ENCODE peak calls at places on chromosome 1, in seven cellular contexts. L is AG04449, I is GM12865, W is left ventricle myocardium inferior, K is right lobe of liver, N is WERI-Rb-1, V is neural progenitor cell. J is an unnamed sample.

GRCh38 chr1:43708006-43708412 is 673 bp downstream of the ST3GAL3 start:
- DNase-seq in V (no peak), L (no peak), W (no peak), K (no peak), I (no peak), N (no peak), J (no peak)

GRCh38 chr1:153422450-153423068 is 6.2 kb downstream of the S100A7A start:
- DNase-seq in L (no peak), K (peak; percentile 68), N (peak; percentile 6), V (peak; percentile 85), I (peak; percentile 52), W (peak; percentile 67), J (no peak)

GRCh38 chr1:225596152-225596551 is 56.8 kb downstream of the ENAH start:
- DNase-seq in V (no peak), W (no peak), K (no peak), L (no peak), I (no peak), N (no peak), J (no peak)

GRCh38 chr1:24364975-24365678 is 46.0 kb downstream of the GRHL3 start:
- DNase-seq in N (peak; percentile 30), W (no peak), V (no peak), K (no peak), L (no peak), I (peak; percentile 78), J (peak; percentile 63)

GRCh38 chr1:204041803-204042505 is 31.0 kb upstream of the SOX13 start:
- DNase-seq in I (peak; percentile 6), V (no peak), K (no peak), W (no peak), N (no peak), L (no peak), J (no peak)

GRCh38 chr1:154714638-154715037 is 106.7 kb upstream of the ADAR start:
- DNase-seq in N (peak; percentile 44), K (no peak), L (no peak), V (peak; percentile 34), W (no peak), I (no peak), J (peak; percentile 35)

GRCh38 chr1:57770772-57771171 is 346.9 kb upstream of the DAB1 start:
- DNase-seq in W (no peak), V (peak; percentile 41), N (peak; percentile 66), I (peak; percentile 8), L (no peak), K (no peak), J (no peak)

GRCh38 chr1:50416553-50417453 is 6.4 kb downstream of the DMRTA2 start:
- DNase-seq in V (peak; percentile 61), L (no peak), N (no peak), I (no peak), K (no peak), W (no peak), J (no peak)

GRCh38 chr1:55400560-55400959 is 185.4 kb upstream of the USP24 start:
- DNase-seq in I (no peak), N (no peak), L (no peak), W (no peak), K (no peak), V (no peak), J (no peak)

GRCh38 chr1:10431065-10431730 is 965 bp downstream of the CENPS start:
- DNase-seq in W (no peak), L (no peak), I (peak; percentile 40), K (no peak), V (peak; percentile 59), N (no peak), J (no peak)

GRCh38 chr1:103529746-103530145 is 4.2 kb downstream of the RNPC3 start:
- DNase-seq in W (no peak), I (no peak), V (peak; percentile 58), K (no peak), N (no peak), L (no peak), J (peak; percentile 7)

GRCh38 chr1:231792634-231793033 is 166.0 kb downstream of the DISC1 start:
- DNase-seq in L (no peak), N (no peak), I (no peak), K (no peak), W (no peak), V (no peak), J (no peak)

GRCh38 chr1:172902861-172903381 is 147.8 kb downstream of the TNFSF18 start:
- DNase-seq in I (no peak), V (no peak), K (no peak), N (no peak), L (peak; percentile 76), W (no peak), J (no peak)

DNA sequence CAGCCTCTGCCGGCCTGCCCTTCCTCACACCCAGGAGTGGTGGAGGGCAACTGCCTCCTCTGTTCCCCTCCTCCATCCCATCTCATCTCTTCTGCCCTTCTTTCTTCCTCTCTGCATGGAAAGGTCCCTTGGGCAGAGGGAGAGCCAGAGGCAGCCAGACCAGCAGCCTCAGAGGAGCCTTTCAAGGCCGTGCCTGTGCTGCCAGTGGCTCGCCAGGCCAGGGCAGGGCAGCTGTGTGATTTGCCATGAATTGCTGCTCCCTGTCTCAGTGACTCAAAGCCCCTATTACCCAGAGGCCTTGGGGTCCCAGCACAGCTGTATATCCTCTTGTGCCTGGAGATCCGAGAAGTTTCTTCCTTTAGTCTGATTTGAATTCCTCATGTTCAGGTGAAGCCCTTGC is 21.9 kb downstream of the TMCC2 start:
- DNase-seq in K (no peak), I (no peak), N (no peak), W (no peak), L (no peak), V (no peak), J (no peak)
- H3K4me3 ChIP-seq in K (no peak overlapping the region), I (no peak overlapping the region), N (no peak overlapping the region), W (no peak overlapping the region), L (no peak overlapping the region), V (no peak overlapping the region), J (no peak overlapping the region)

GRCh38 chr1:201955009-201955749 is at the start of gene TIMM17A:
- DNase-seq in I (peak; percentile 99), W (peak; percentile 96), K (peak; percentile 98), L (peak; percentile 90), N (peak; percentile 100), V (peak; percentile 96), J (peak; percentile 98)

GRCh38 chr1:201954263-201955008 is 867 bp upstream of the TIMM17A start:
- DNase-seq in I (no peak), K (no peak), V (no peak), W (no peak), L (no peak), N (no peak), J (no peak)

GRCh38 chr1:201958348-201958747 is 3.0 kb downstream of the TIMM17A start:
- DNase-seq in K (no peak), V (no peak), W (no peak), N (no peak), I (no peak), L (no peak), J (no peak)

GRCh38 chr1:201955750-201956143 is 444 bp downstream of the TIMM17A start:
- DNase-seq in I (no peak), V (no peak), K (no peak), N (no peak), W (no peak), L (no peak), J (no peak)
- H3K4me3 ChIP-seq in I (peak overlapping the region; percentile 81), V (peak overlapping the region; percentile 85), K (peak overlapping the region; percentile 91), N (peak overlapping the region; percentile 88), W (peak overlapping the region; percentile 91), L (peak overlapping the region; percentile 100), J (peak overlapping the region; percentile 96)

DNA sequence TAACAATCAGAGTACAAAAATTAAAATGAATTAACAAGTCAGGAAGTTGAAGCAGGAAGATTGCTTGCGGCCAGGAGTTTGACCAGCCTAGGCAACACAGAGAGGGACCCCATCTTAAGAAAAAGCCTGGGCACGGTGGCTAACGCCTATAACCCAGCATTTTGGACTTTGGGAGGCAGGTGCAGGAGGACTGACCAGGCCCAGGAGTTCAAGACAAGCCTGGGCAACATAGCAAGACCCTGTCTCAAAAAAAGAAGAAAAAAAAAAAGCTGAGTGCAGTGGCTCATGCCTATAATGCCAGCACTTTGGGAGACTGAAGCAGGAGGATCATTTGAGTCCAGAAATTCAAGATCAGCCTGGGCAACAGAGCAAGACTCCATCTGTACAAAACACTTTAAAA is 38.5 kb downstream of the TESK2 start:
- DNase-seq in K (no peak), V (no peak), N (no peak), I (no peak), L (no peak), W (no peak), J (no peak)
- H3K4me3 ChIP-seq in K (no peak overlapping the region), V (no peak overlapping the region), N (no peak overlapping the region), I (no peak overlapping the region), L (no peak overlapping the region), W (no peak overlapping the region), J (no peak overlapping the region)

DNA sequence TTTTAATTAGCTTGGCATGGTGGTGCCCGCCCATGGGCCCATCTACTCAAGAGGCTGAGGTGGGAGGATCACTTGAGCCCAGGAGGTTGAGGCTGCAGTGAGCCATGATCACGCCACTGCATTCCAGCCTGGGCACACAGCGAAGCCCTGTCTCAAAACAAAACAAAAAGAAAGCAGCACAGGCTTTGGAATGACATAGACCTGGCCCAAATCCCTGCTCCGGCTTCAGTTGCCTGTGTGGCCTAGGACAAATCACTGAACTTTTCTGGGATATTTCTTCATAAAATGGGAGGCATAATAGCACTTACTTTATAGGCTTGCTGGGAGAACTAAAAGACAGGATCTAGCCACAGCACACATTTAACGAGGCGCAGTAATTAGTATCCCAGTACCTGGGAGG is 2.4 kb downstream of the PEAR1 start:
- DNase-seq in W (no peak), L (no peak), V (no peak), N (no peak), K (no peak), I (no peak), J (no peak)
- H3K4me3 ChIP-seq in W (peak overlapping the region; percentile 72), L (peak overlapping the region; percentile 72), V (no peak overlapping the region), N (no peak overlapping the region), K (no peak overlapping the region), I (no peak overlapping the region), J (no peak overlapping the region)

GRCh38 chr1:52141513-52142219 is at the start of gene ZFYVE9:
- DNase-seq in N (peak; percentile 73), K (peak; percentile 81), I (peak; percentile 81), W (peak; percentile 76), L (no peak), V (peak; percentile 95), J (peak; percentile 79)
- H3K4me3 ChIP-seq in N (peak within 1 kb of the TSS; percentile 69), K (peak within 1 kb of the TSS; percentile 74), I (peak within 1 kb of the TSS; percentile 60), W (peak within 1 kb of the TSS; percentile 95), L (peak within 1 kb of the TSS; percentile 79), V (peak within 1 kb of the TSS; percentile 100), J (peak within 1 kb of the TSS; percentile 83)